ENCODE peak calls at places on chromosomes 3 and 15, in five cellular contexts. X is endothelial cell of umbilical vein, G is K562, P is A549, O is H1. J is an unnamed sample.

GRCh38 chr15:68203486-68203885 is 1.6 kb downstream of the CALML4 start:
- DNase-seq in O (no peak), X (no peak), P (no peak), G (no peak), J (no peak)

GRCh38 chr15:31606942-31607497 is 280.4 kb downstream of the KLF13 start:
- DNase-seq in P (no peak), O (no peak), X (no peak), G (no peak), J (no peak)

GRCh38 chr3:142613491-142613890 is 17.3 kb downstream of the PLS1 start:
- DNase-seq in X (no peak), G (no peak), O (no peak), P (peak), J (no peak)

GRCh38 chr3:183142199-183142598 is 20.3 kb downstream of the LAMP3 start:
- DNase-seq in X (no peak), P (no peak), O (no peak), G (no peak), J (no peak)

GRCh38 chr3:22960326-22960984 is 242.7 kb upstream of the UBE2E2 start:
- DNase-seq in O (no peak), X (peak), G (no peak), P (peak), J (peak)

GRCh38 chr3:193829781-193830180 is 236.8 kb downstream of the OPA1 start:
- DNase-seq in X (no peak), P (no peak), G (no peak), O (no peak), J (no peak)

GRCh38 chr3:195522254-195523023 is 20.7 kb downstream of the PPP1R2 start:
- DNase-seq in X (peak), O (no peak), G (peak), P (peak), J (peak)

GRCh38 chr15:81235781-81236507 is 39.3 kb downstream of the IL16 start:
- DNase-seq in P (no peak), G (no peak), O (no peak), X (peak), J (peak)

GRCh38 chr15:100778831-100779288 is 100.8 kb upstream of the ALDH1A3 start:
- DNase-seq in P (no peak), O (peak), X (no peak), G (no peak), J (no peak)

GRCh38 chr3:10268116-10268515 is 19.9 kb downstream of the TATDN2 start:
- DNase-seq in O (no peak), G (no peak), P (no peak), X (peak), J (no peak)

GRCh38 chr15:49082960-49083359 is 36.7 kb upstream of the SECISBP2L start:
- DNase-seq in P (no peak), O (no peak), X (no peak), G (no peak), J (no peak)

GRCh38 chr3:175383366-175383765 is 524.2 kb downstream of the NAALADL2 start:
- DNase-seq in O (no peak), G (no peak), P (no peak), X (no peak), J (no peak)

GRCh38 chr3:2706144-2706835 is 403.9 kb downstream of the IL5RA start:
- DNase-seq in P (no peak), X (no peak), G (no peak), O (no peak), J (peak)
- TF ChIP-seq MAX in P (no peak), X (no peak), G (no peak), O (no peak), J (no peak)

GRCh38 chr15:85155857-85156256 is 174.2 kb downstream of the PDE8A start:
- DNase-seq in O (no peak), X (peak), P (no peak), G (no peak), J (no peak)
- TF ChIP-seq CTCF in O (no peak), X (no peak), P (no peak), G (no peak), J (no peak)

GRCh38 chr3:37997791-37998370 is 7.3 kb downstream of the VILL start:
- DNase-seq in G (no peak), O (no peak), X (no peak), P (no peak), J (no peak)
- TF ChIP-seq POLR2A in G (no peak), O (no peak), X (no peak), P (no peak), J (no peak)

GRCh38 chr3:43994594-43995077 is 247.1 kb upstream of the TOPAZ1 start:
- DNase-seq in O (no peak), X (no peak), P (no peak), G (no peak), J (no peak)
- TF ChIP-seq MAX in O (no peak), X (no peak), P (no peak), G (no peak), J (no peak)

DNA sequence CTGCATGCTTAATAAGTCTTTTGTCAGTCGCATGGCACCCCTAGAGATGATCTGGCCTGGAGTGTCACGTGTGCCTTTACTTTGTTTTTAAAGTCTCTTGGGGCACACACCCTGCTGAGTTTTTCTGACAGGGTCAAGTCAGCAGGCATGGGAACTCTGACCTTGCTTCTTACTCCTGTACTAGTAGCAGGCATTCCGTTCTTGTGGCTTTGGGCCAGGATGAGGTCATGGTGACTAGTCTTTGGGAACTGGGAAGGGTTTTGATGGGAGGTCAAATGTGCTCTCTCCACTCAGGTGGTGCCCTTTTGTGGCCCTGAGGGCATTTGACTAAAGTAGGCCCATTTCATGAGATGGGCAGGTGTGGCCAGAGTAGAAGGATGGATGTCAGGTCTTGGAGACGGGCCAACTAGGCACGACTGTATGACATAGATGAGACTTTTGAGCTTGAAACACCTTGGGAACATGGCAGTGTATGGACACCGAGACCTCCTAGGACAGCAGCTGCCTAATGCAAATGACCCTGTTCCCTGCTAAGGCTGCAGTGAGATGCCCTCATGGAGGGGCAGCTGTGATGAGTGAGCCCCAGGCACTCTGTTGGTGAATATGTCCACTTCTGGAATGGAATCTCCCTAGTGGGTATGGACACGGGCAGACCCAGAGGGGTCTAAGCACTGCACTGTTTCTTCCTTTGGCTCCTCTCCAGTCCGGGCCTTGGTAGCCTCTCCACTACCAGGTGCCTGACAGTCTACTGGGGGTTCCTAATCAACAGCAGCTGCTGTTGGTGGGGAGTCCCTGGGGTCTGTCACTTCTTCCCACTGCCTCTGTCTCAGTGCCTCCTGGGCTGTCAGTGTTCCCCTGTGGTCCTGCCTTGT is 16.4 kb downstream of the SRPRB start:
- DNase-seq in G (peak), O (no peak), P (no peak), X (peak), J (no peak)
- TF ChIP-seq CTCF in G (peak), O (no peak), P (no peak), X (no peak), J (no peak)

GRCh38 chr3:12955651-12956315 is 114.4 kb upstream of the RPL32 start:
- DNase-seq in X (no peak), G (no peak), O (no peak), P (no peak), J (no peak)

GRCh38 chr3:12953201-12953712 is 111.9 kb upstream of the RPL32 start:
- DNase-seq in G (peak), P (no peak), O (no peak), X (no peak), J (no peak)

GRCh38 chr3:12956316-12956660 is 114.9 kb upstream of the RPL32 start:
- DNase-seq in O (no peak), P (no peak), G (no peak), X (no peak), J (peak)

GRCh38 chr3:12954180-12954579 is 112.8 kb upstream of the RPL32 start:
- DNase-seq in G (no peak), P (no peak), X (no peak), O (no peak), J (no peak)

GRCh38 chr3:12954891-12955650 is 113.7 kb upstream of the RPL32 start:
- DNase-seq in P (no peak), X (peak), O (no peak), G (no peak), J (peak)
- TF ChIP-seq POLR2A in P (no peak), X (no peak), O (no peak), G (no peak), J (no peak)

GRCh38 chr3:172094621-172095557 is 55.5 kb downstream of the FNDC3B start:
- DNase-seq in G (no peak), P (no peak), O (no peak), X (peak), J (no peak)
- TF ChIP-seq MAX in G (no peak), P (no peak), O (no peak), X (no peak), J (no peak)

DNA sequence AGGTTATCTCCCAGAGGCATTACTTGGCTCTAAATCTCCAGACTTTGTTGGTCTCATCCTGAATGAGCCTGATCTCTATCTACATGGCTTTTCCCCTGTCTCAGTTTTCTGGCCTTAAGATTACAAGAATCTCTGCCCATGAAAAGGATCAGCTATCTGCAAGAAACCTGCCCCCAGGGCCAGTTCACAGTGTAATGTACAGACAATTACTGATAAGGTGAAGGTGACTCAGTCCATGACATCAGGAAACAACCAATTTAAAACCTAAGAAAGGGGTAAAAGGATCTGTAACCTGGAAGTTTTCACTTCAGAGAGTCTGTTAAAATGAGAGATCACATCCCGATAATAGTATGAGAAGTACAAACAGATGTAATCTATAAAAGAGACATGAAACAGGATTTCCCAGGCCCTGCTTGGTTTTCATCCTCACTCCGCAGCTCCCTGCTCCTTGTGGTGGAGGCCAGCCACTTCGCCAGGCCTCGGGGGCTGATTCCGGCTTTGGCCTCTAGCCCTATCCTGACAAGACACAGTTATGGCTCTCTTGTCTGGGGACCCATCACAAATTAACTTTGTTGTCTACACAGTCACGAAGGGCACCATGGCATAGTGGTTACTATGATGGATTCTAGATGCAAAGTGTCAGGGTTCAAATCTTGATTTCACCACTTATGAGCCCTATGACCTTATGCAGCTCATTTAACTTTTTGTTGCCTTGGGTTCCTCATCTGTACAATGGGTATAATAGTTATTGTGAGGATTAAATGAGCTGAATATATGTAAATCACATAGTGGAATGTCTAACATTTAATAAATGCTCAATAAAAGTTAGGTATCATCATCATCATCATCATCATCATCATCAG is 137.0 kb downstream of the THSD4 start:
- DNase-seq in X (peak), G (no peak), O (no peak), P (peak), J (no peak)
- TF ChIP-seq CTCF in X (no peak), G (no peak), O (no peak), P (no peak), J (no peak)

GRCh38 chr3:69012111-69012835 is 1.2 kb downstream of the EOGT start:
- DNase-seq in O (no peak), P (no peak), G (no peak), X (peak), J (no peak)

GRCh38 chr3:69011331-69011730 is 2.2 kb downstream of the EOGT start:
- DNase-seq in P (no peak), G (no peak), O (no peak), X (peak), J (no peak)

GRCh38 chr3:69014022-69014580 is 617 bp upstream of the EOGT start:
- DNase-seq in G (no peak), O (no peak), X (no peak), P (no peak), J (peak)

GRCh38 chr3:69012836-69013255 is 638 bp downstream of the EOGT start:
- DNase-seq in X (peak), G (no peak), P (peak), O (peak), J (peak)

DNA sequence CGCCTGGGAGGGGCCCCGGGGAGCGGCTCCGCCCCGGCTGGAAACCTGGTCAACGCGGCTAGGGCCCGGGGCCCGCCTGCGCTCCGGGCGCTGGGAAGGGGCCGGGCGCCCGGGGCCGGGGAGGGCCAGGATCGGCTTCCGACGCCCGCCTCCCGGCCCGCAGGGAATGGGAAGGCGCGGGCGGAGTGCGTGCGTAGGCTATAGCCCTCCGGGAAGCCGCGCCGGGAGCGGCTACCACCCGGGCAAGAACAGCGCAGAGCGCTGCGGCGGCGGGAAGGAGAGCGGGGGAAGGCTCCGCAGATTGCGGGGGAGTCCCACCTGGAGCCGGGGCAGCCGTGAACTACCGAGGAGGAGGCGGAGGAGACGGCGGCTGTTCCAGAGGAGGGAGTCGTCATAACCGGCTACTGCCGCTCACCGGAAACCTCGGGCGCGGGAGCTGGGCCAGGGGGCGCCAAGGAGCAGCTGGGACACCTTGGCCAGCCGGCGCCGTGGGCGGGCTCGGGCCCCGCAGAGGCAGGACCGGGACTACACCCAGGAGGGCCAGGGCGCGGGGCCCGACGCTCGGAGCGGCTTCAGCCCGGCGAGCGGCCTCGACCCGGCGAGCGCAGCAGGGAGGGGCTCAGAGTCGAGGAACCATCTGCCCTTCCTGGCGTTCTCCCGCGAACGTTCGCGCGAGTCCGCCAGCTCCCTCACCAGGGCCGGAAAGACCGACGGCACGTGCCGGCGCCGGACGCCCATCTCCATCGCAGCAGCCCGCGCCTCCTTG is at the start of gene EOGT:
- DNase-seq in X (peak), P (peak), O (peak), G (peak), J (peak)
- TF ChIP-seq POLR2A in X (peak), P (peak), O (peak), G (peak), J (no peak)